ENCODE peak calls at places on chromosomes 4 and X, in seven cellular contexts. Q is memory B cell; D is GM04504; R is stimulated activated CD4-positive, alpha-beta T cell treated with anti-CD3 and anti-CD28 coated beads, Interleukin-15, amount 100 ng/mL, for 1 hour; E is AG09319; M is hippocampal formation; X is AG10803. Y is an unnamed sample.

GRCh38 chr4:150683775-150684350 is 101.9 kb downstream of the MAB21L2 start:
- DNase-seq in R (no peak), D (no peak), Q (no peak), E (no peak), M (no peak), X (no peak), Y (no peak)

GRCh38 chr4:72975488-72975784 is 94.1 kb downstream of the COX18 start:
- DNase-seq in X (peak; percentile 53), R (no peak), M (no peak), D (no peak), E (no peak), Q (no peak), Y (no peak)

GRCh38 chrX:13607996-13608365 is 38.6 kb downstream of the EGFL6 start:
- DNase-seq in D (no peak), R (no peak), Q (no peak), X (no peak), E (no peak), M (no peak), Y (no peak)

GRCh38 chr4:120517966-120518365 is 404.6 kb downstream of the PRDM5 start:
- DNase-seq in R (no peak), Q (no peak), E (peak; percentile 31), M (no peak), D (peak; percentile 68), X (peak; percentile 78), Y (no peak)

GRCh38 chr4:21628916-21629315 is 319.7 kb downstream of the KCNIP4 start:
- DNase-seq in Q (no peak), M (no peak), D (no peak), E (no peak), R (no peak), X (no peak), Y (no peak)

GRCh38 chrX:13955975-13956374 is 73.7 kb downstream of the GEMIN8 start:
- DNase-seq in Q (no peak), R (no peak), E (no peak), X (no peak), D (no peak), M (no peak), Y (no peak)

GRCh38 chr4:156779774-156780173 is 191.8 kb downstream of the PDGFC start:
- DNase-seq in E (no peak), D (peak; percentile 62), X (peak; percentile 95), M (no peak), Q (no peak), R (no peak), Y (no peak)

GRCh38 chr4:8228319-8229250 is 29.5 kb downstream of the SH3TC1 start:
- DNase-seq in M (peak; percentile 24), Q (peak; percentile 65), D (peak; percentile 77), X (peak; percentile 84), E (peak; percentile 63), R (peak; percentile 53), Y (peak; percentile 74)

GRCh38 chrX:120087289-120088017 is 10.0 kb upstream of the RHOXF2B start:
- DNase-seq in E (no peak), D (no peak), M (no peak), Q (no peak), X (no peak), R (no peak), Y (no peak)

GRCh38 chr4:119587796-119588195 is 40.8 kb downstream of the PDE5A start:
- DNase-seq in D (no peak), R (no peak), Q (no peak), M (no peak), X (no peak), E (no peak), Y (no peak)

GRCh38 chr4:122156819-122157218 is 4.7 kb downstream of the BLTP1 start:
- DNase-seq in M (no peak), X (no peak), Q (no peak), R (no peak), D (no peak), E (no peak), Y (no peak)

GRCh38 chrX:131305926-131306325 is 16.8 kb upstream of the IGSF1 start:
- DNase-seq in M (no peak), X (no peak), R (no peak), D (no peak), Q (no peak), E (no peak), Y (no peak)

GRCh38 chr4:5992171-5993062 is 25.8 kb downstream of the C4orf50 start:
- DNase-seq in M (no peak), X (no peak), R (no peak), D (no peak), E (no peak), Q (no peak), Y (no peak)

GRCh38 chrX:49103637-49104036 is 19.9 kb downstream of the GPKOW start:
- DNase-seq in Q (no peak), X (no peak), M (no peak), D (no peak), R (no peak), E (no peak), Y (no peak)

GRCh38 chrX:57607295-57608187 is 15.7 kb downstream of the ZXDB start:
- DNase-seq in X (no peak), R (no peak), D (no peak), E (no peak), M (no peak), Q (no peak), Y (no peak)

GRCh38 chrX:146863566-146863965 is 49.0 kb upstream of the CXorf51A start:
- DNase-seq in M (no peak), R (no peak), Q (no peak), X (no peak), D (no peak), E (no peak), Y (no peak)

GRCh38 chr4:188372051-188372450 is 232.8 kb downstream of the TRIML1 start:
- DNase-seq in D (peak; percentile 8), X (peak; percentile 31), E (peak; percentile 27), M (no peak), R (no peak), Q (no peak), Y (no peak)

GRCh38 chrX:7709845-7710244 is 133.1 kb upstream of the VCX start:
- DNase-seq in E (no peak), D (no peak), R (no peak), Q (no peak), X (no peak), M (no peak), Y (no peak)

GRCh38 chrX:132467029-132467428 is 21.8 kb downstream of the MBNL3 start:
- DNase-seq in Q (no peak), M (no peak), D (no peak), X (peak; percentile 62), E (no peak), R (no peak), Y (no peak)

GRCh38 chrX:70234355-70234754 is at the start of gene AWAT1:
- DNase-seq in R (no peak), X (no peak), D (no peak), E (no peak), Q (no peak), M (no peak), Y (no peak)

GRCh38 chr4:15352508-15352907 is 75.3 kb upstream of the C1QTNF7 start:
- DNase-seq in X (no peak), E (no peak), D (no peak), M (no peak), Q (no peak), R (no peak), Y (no peak)

GRCh38 chrX:16160729-16161128 is 6.6 kb upstream of the MAGEB17 start:
- DNase-seq in R (no peak), D (peak; percentile 68), Q (no peak), X (peak; percentile 89), M (no peak), E (no peak), Y (no peak)

GRCh38 chr4:181970356-181970755 is 272.8 kb upstream of the TENM3 start:
- DNase-seq in R (no peak), D (no peak), E (no peak), M (no peak), X (no peak), Q (no peak), Y (no peak)

GRCh38 chr4:55358668-55359067 is 12.6 kb downstream of the SRD5A3 start:
- DNase-seq in M (no peak), D (peak; percentile 84), E (peak; percentile 60), X (peak; percentile 92), R (no peak), Q (no peak), Y (no peak)

GRCh38 chr4:143025111-143025704 is 159.5 kb upstream of the USP38 start:
- DNase-seq in R (no peak), X (peak; percentile 58), Q (no peak), E (peak; percentile 4), D (peak; percentile 17), M (no peak), Y (no peak)

GRCh38 chrX:49876750-49877149 is 2.5 kb upstream of the USP27X start:
- DNase-seq in X (peak; percentile 6), D (no peak), Q (no peak), E (no peak), M (no peak), R (no peak), Y (no peak)

GRCh38 chr4:131644619-131645018 is 1504.5 kb upstream of the PCDH10 start:
- DNase-seq in D (no peak), X (no peak), M (no peak), R (no peak), E (no peak), Q (no peak), Y (no peak)

GRCh38 chr4:181757921-181758320 is 485.3 kb upstream of the TENM3 start:
- DNase-seq in D (no peak), R (no peak), M (peak; percentile 8), E (no peak), X (no peak), Q (no peak), Y (no peak)

GRCh38 chr4:184118516-184118915 is 99.2 kb downstream of the ENPP6 start:
- DNase-seq in D (no peak), Q (no peak), X (no peak), R (no peak), E (no peak), M (no peak), Y (no peak)

GRCh38 chr4:4995103-4995761 is 24.0 kb downstream of the CYTL1 start:
- DNase-seq in D (no peak), E (peak; percentile 40), X (peak; percentile 68), R (peak; percentile 14), M (peak; percentile 43), Q (peak; percentile 41), Y (no peak)

GRCh38 chr4:31370866-31371465 is 650.8 kb downstream of the PCDH7 start:
- DNase-seq in R (no peak), X (peak; percentile 24), E (peak; percentile 5), D (peak; percentile 30), M (no peak), Q (no peak), Y (no peak)

GRCh38 chr4:162498168-162498567 is 334.4 kb upstream of the FSTL5 start:
- DNase-seq in R (no peak), Q (no peak), X (no peak), E (no peak), D (no peak), M (no peak), Y (no peak)